ENCODE peak calls at places on chromosome 10, in four cellular contexts. U is K562, S is GM12878, M is SK-N-SH. H is an unnamed sample.

GRCh38 chr10:114704720-114705119 is 46.6 kb upstream of the ABLIM1 start:
- DNase-seq in U (no peak), S (no peak), M (no peak), H (no peak)

GRCh38 chr10:480498-480927 is 209.0 kb downstream of the DIP2C start:
- DNase-seq in U (no peak), S (no peak), M (no peak), H (no peak)

GRCh38 chr10:129605266-129605985 is 138.4 kb downstream of the MGMT start:
- DNase-seq in U (no peak), S (peak; percentile 40), M (no peak), H (peak; percentile 5)

GRCh38 chr10:49474901-49475300 is 64.0 kb downstream of the ERCC6 start:
- DNase-seq in U (no peak), S (no peak), M (no peak), H (peak; percentile 21)

GRCh38 chr10:54993148-54993547 is 192.1 kb upstream of the PCDH15 start:
- DNase-seq in U (no peak), S (no peak), M (no peak), H (no peak)

GRCh38 chr10:13684252-13684791 is 97.6 kb downstream of the PRPF18 start:
- DNase-seq in U (no peak), S (no peak), M (no peak), H (peak; percentile 88)

GRCh38 chr10:78572565-78572964 is 496.2 kb upstream of the ZMIZ1 start:
- DNase-seq in U (no peak), S (no peak), M (no peak), H (no peak)

GRCh38 chr10:74418285-74418872 is 267.4 kb downstream of the ADK start:
- DNase-seq in U (no peak), S (no peak), M (peak; percentile 45), H (no peak)

GRCh38 chr10:48238826-48239520 is 35.5 kb downstream of the FRMPD2 start:
- DNase-seq in U (no peak), S (no peak), M (no peak), H (no peak)

GRCh38 chr10:80197972-80198591 is 7.3 kb downstream of the ANXA11 start:
- DNase-seq in U (no peak), S (no peak), M (no peak), H (no peak)

GRCh38 chr10:89793649-89794254 is 92.4 kb downstream of the KIF20B start:
- DNase-seq in U (peak; percentile 43), S (peak; percentile 30), M (peak; percentile 53), H (peak; percentile 74)

GRCh38 chr10:113320213-113320612 is 232.6 kb upstream of the HABP2 start:
- DNase-seq in U (no peak), S (no peak), M (no peak), H (no peak)

GRCh38 chr10:102769375-102770107 is 25.8 kb downstream of the WBP1L start:
- DNase-seq in U (no peak), S (no peak), M (no peak), H (peak; percentile 40)

DNA sequence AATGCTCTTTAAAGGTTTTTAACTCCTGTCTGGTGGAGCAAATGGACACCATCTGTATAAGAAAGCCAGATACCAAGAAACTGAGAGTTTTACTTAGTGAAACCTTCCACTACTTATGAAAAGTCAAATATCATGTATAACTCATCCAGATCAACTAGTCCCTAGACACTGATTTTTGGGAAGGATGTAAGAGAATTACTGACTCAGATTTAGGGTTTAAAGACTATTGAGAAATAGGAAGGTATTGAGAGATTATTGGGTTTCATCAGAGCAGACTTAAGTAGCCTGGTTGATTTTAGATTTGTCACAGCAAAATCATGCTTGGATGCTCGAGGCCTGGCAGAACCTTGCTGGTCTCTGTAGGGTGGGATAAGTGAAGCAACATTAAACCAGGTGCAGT is 3.1 kb downstream of the CSTF2T start:
- DNase-seq in U (no peak), S (no peak), M (no peak), H (no peak)
- TF ChIP-seq RCOR1 in U (no peak), S (no peak), M (no peak), H (no peak)

GRCh38 chr10:96831867-96832720 is at the start of gene LCOR:
- DNase-seq in U (peak; percentile 88), S (no peak), M (peak; percentile 99), H (peak; percentile 86)

GRCh38 chr10:96831200-96831866 is 765 bp upstream of the LCOR start:
- DNase-seq in U (no peak), S (no peak), M (no peak), H (no peak)

GRCh38 chr10:96829029-96829773 is 2.9 kb upstream of the LCOR start:
- DNase-seq in U (peak; percentile 43), S (no peak), M (no peak), H (no peak)

GRCh38 chr10:96828609-96829008 is 3.5 kb upstream of the LCOR start:
- DNase-seq in U (no peak), S (no peak), M (no peak), H (no peak)

DNA sequence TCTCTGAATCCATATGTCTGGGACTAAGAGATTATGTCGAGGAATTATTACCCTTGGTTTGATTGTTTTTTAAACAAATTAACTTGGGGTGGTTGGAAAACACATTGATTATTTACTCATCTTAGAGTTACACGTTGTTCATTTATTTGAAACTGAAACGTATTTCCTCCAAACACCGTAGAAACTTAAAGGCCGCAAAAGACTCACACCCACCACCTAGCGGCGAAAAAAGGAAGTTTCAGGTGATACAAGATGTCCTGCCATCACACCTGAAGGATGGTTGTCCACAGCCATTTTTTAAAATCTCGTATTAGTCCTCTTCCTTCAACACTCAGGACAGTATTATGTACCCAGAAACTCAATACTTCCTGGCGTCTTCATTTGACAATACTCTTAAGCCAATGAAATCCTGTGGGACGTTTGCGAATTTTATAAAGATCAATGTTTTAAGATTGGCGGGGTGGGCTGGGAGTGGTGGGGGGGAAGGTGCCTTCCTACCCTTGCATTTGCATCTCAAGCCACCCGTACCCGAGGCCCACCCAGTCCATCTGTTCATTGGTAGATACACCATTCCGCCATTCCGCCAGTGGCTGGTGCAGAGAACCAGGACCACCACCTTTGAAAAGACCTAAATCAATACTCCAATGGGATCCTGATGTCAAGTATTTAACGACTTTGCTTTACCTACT is 1.4 kb upstream of the LCOR start:
- DNase-seq in U (peak; percentile 18), S (peak; percentile 67), M (peak; percentile 27), H (peak; percentile 65)
- TF ChIP-seq RCOR1 in U (no peak), S (no peak), M (no peak), H (no peak)

DNA sequence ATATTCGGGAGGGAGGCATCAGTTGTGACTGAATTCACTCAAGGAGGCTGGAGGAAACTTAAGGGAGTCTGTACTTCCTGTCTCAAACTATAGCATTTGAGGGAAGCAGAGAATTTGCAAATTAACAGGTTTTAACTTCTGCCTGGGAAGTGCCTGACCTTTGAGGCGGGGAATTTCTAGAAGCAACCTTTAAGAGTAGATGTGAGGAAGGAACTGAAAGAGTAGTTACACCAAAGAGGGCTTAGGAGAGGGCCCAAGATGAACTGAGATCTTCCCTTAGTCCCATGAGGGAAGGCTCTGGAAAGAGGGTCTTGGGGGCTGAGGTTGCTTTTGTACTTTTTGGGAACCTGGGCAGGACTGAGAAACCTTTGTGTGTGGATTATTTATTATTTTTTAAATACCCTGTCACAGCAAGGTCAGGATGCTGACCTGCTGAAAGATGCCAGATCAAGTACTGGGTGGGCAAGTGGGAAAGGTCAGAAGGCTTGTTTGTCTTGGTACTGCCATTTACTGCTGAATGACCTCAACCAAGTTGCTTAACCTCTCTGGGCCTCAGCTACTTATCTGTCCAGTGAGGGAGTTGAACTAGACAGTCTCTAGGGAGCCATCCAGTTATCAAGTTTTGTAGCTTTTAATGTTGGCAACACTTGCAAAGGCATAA is 2.4 kb downstream of the GPR158 start:
- DNase-seq in U (no peak), S (no peak), M (no peak), H (no peak)
- TF ChIP-seq RCOR1 in U (no peak), S (no peak), M (no peak), H (no peak)

GRCh38 chr10:32054087-32054486 is 2.1 kb downstream of the KIF5B start:
- DNase-seq in U (no peak), S (no peak), M (no peak), H (peak; percentile 87)

GRCh38 chr10:32050145-32050544 is 6.1 kb downstream of the KIF5B start:
- DNase-seq in U (no peak), S (no peak), M (no peak), H (no peak)

GRCh38 chr10:32048282-32048681 is 7.9 kb downstream of the KIF5B start:
- DNase-seq in U (no peak), S (no peak), M (no peak), H (no peak)

GRCh38 chr10:32049113-32049512 is 7.1 kb downstream of the KIF5B start:
- DNase-seq in U (no peak), S (no peak), M (no peak), H (peak; percentile 67)
- TF ChIP-seq RCOR1 in U (no peak), S (no peak), M (no peak), H (no peak)

DNA sequence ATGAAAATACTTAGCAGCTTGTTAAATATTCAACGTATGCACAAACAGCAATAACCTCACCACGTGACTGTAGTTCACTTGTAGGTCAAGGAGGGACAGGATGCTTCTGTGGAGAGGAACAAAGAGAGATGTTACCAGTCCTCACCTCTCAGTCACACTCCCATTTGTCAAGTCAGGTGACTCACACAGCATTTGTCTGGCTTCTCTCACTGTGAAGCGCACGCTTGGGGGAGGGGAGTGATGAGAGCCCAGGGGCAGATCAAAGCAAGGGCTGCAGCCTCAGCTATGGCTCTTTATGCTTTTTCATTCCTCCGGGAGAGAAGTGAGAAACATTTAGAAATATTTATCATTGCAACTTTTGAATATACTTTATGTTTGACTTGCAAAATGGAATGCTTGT is 2.9 kb upstream of the RBM20 start:
- DNase-seq in U (peak; percentile 41), S (no peak), M (peak; percentile 62), H (peak; percentile 37)
- TF ChIP-seq RCOR1 in U (peak; percentile 55), S (no peak), M (no peak), H (no peak)

DNA sequence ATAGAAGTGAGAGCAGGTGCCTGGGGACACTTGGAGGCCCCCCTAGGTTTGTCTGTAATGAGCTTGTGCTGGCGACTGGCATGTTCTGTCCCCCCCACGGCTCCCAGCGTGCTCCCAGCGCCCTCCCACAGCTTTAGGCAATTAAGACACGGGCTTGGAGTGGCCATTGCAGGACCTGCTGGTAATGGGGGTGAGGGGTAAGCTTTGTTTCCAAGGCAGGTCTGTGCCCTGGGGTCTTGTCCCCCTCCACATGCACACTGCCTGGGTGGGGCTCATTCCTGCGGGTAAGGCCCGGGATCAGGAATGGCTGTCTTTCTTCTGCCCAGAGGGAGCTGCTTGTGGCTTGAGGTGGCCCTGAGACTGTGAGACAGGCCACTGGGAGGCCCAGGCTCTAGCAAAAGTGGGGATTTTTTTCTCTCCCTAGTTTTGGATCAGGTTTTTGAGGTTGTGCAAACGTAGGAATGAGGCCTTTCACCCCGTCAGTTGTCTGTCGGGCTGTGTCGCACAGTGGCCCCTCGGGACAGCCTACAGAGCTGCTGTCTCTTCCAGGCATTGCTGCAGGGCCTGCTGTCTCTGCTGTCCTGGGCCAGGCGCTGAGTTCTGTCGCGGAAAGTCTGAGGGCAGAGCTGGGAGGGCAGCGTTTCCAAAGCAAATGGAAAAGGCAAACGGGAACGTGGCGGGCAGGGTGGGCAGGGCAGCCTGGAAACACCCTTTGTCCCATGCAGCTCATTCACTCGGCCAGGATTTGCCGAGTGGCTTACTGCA is 107.4 kb downstream of the LHPP start:
- DNase-seq in U (no peak), S (no peak), M (no peak), H (no peak)
- TF ChIP-seq RCOR1 in U (no peak), S (no peak), M (no peak), H (no peak)

H was measured in IMR-90.